ENCODE peak calls at places on chromosomes 11 and 22, in seven cellular contexts. D, G, P, T, W, V and O are unnamed samples. For H3K4me1 and H3K36me3, the result is how much of the 10 kb centered on the place peaks cover.

GRCh38 chr22:26756675-26757293 is 99.4 kb downstream of the MIAT start:
- DNase-seq in D (peak), G (no peak), P (peak), T (peak), W (peak), V (peak), O (peak)

GRCh38 chr11:9092846-9093778 is 1.7 kb upstream of the SCUBE2 start:
- DNase-seq in D (no peak), G (peak), P (no peak), T (no peak), W (no peak), V (no peak), O (no peak)

GRCh38 chr11:130314184-130314748 is 451 bp downstream of the ZBTB44 start:
- DNase-seq in D (peak), G (peak), P (peak), T (no peak), W (peak), V (peak), O (peak)

GRCh38 chr22:32911526-32911925 is 110.0 kb downstream of the TIMP3 start:
- DNase-seq in D (no peak), G (no peak), P (peak), T (no peak), W (no peak), V (no peak), O (no peak)

GRCh38 chr11:134505125-134505524 is 93.1 kb upstream of the B3GAT1 start:
- DNase-seq in D (no peak), G (no peak), P (no peak), T (no peak), W (no peak), V (no peak), O (no peak)

GRCh38 chr11:44329472-44330230 is 19.7 kb upstream of the ALX4 start:
- DNase-seq in D (no peak), G (no peak), P (no peak), T (no peak), W (no peak), V (no peak), O (no peak)

GRCh38 chr11:64834723-64835615 is 9.5 kb downstream of the CDC42BPG start:
- DNase-seq in D (no peak), G (no peak), P (peak), T (no peak), W (peak), V (peak), O (no peak)

GRCh38 chr11:72144807-72145565 is 9.5 kb downstream of the FOLR3 start:
- DNase-seq in D (no peak), G (no peak), P (peak), T (no peak), W (no peak), V (no peak), O (no peak)

GRCh38 chr22:37303821-37304274 is 21.5 kb downstream of the CYTH4 start:
- DNase-seq in D (peak), G (no peak), P (peak), T (peak), W (peak), V (no peak), O (no peak)

GRCh38 chr22:44097263-44098020 is 73.3 kb downstream of the PARVB start:
- DNase-seq in D (no peak), G (no peak), P (no peak), T (no peak), W (peak), V (peak), O (no peak)

GRCh38 chr11:35029979-35030378 is 109.0 kb upstream of the CD44 start:
- DNase-seq in D (no peak), G (no peak), P (peak), T (no peak), W (no peak), V (no peak), O (no peak)
- H3K4me1 ChIP-seq in D (under half), G (under half), P (under half), T (under half), W (under half), V (under half), O (under half)

DNA sequence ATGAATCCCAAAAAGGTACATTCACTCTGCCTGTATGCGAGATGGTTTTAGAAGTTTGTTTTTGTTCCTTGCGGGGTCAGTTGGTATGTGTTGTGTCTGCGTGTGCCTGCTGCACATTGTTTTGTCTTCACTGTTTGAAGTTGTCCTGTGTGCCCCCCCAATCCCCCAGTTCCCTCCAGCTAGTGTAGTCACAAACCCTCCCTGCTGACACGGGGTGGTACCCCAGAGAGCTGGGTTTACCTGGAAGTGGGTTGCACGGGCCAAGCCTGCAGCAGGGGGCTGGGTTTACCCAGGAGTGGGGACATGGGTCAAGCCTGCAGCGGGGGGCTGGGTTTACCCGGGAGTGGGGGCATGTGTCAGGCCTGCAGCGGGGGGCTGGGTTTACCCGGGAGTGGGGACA is 22.2 kb downstream of the CTTN start:
- DNase-seq in D (no peak), G (no peak), P (peak), T (no peak), W (no peak), V (no peak), O (no peak)
- H3K36me3 ChIP-seq in D (half or more), G (under half), P (half or more), T (half or more), W (half or more), V (under half), O (half or more)

GRCh38 chr11:94558468-94558867 is 8.7 kb upstream of the PIWIL4 start:
- DNase-seq in D (no peak), G (no peak), P (no peak), T (no peak), W (no peak), V (no peak), O (no peak)
- TF ChIP-seq CTCF in D (no peak), G (no peak), P (no peak), T (no peak), W (no peak), V (no peak), O (no peak)

DNA sequence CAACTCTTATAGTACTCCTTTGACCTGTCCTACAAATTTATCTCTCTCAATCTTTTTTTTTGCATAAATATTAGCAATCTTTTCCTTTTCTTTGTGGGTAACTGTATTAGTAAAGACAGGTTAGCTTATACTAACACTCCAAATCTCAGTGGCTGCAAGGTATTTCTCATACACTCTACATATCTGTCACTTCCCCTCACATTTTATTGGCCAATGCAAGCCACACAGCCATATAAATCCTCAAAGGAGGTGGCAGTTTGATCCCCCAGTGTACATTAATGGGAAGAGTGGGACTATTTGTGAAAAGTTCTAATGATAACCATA is 42.6 kb upstream of the EED start:
- DNase-seq in D (no peak), G (no peak), P (no peak), T (no peak), W (no peak), V (no peak), O (no peak)
- H3K4me1 ChIP-seq in D (under half), G (under half), P (under half), T (under half), W (under half), V (under half), O (under half)

GRCh38 chr11:74100735-74101134 is 70.1 kb downstream of the C2CD3 start:
- DNase-seq in D (no peak), G (peak), P (no peak), T (no peak), W (no peak), V (no peak), O (no peak)

GRCh38 chr11:74100231-74100630 is 70.6 kb downstream of the C2CD3 start:
- DNase-seq in D (no peak), G (no peak), P (no peak), T (no peak), W (no peak), V (no peak), O (no peak)

DNA sequence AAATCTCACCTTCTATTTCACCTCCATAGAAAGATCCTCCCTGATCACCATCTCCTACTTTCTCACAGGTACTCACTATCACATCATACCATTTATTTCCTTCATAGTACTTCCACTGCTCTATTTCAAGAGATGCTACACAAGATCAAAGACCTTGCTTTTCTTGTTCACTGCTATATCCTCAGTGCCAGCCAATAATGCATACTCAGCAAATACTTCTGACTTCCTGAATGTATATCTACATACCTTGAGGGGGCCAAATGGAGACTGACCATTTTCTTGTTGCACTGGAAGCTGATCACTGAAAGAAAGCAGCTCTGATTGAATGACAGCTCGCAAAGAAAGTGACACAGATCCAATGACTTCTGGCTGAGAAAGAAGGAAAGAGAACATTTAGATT is 64.7 kb downstream of the C2CD3 start:
- DNase-seq in D (no peak), G (no peak), P (no peak), T (no peak), W (no peak), V (no peak), O (no peak)
- H3K36me3 ChIP-seq in D (under half), G (under half), P (under half), T (under half), W (half or more), V (under half), O (under half)